ENCODE peak calls at places on chromosomes 16 and 17, in five cellular contexts. Z, U, L, A and B are unnamed samples.

GRCh38 chr16:56202036-56202435 is 10.7 kb downstream of the GNAO1 start:
- DNase-seq in Z (no peak), U (no peak), L (peak; percentile 70), A (no peak), B (no peak)

GRCh38 chr17:59751955-59752413 is 44.5 kb downstream of the VMP1 start:
- DNase-seq in Z (no peak), U (no peak), L (no peak), A (no peak), B (no peak)

GRCh38 chr16:79093554-79093967 is 507.0 kb downstream of the MAF start:
- DNase-seq in Z (no peak), U (no peak), L (no peak), A (peak; percentile 28), B (no peak)

GRCh38 chr17:66152756-66153155 is 39.2 kb downstream of the CEP112 start:
- DNase-seq in Z (no peak), U (no peak), L (no peak), A (no peak), B (no peak)

GRCh38 chr17:76542984-76543383 is 3.1 kb downstream of the PRCD start:
- DNase-seq in Z (no peak), U (no peak), L (peak; percentile 12), A (no peak), B (no peak)

GRCh38 chr16:25151996-25152395 is 40.5 kb downstream of the LCMT1 start:
- DNase-seq in Z (no peak), U (no peak), L (no peak), A (no peak), B (no peak)

GRCh38 chr17:45371414-45372324 is 54.8 kb upstream of the MAP3K14 start:
- DNase-seq in Z (peak; percentile 82), U (peak; percentile 87), L (no peak), A (peak; percentile 83), B (peak; percentile 72)

GRCh38 chr16:20956319-20956718 is 55.7 kb downstream of the LYRM1 start:
- DNase-seq in Z (no peak), U (no peak), L (no peak), A (no peak), B (no peak)

GRCh38 chr17:75526555-75527270 is 1.2 kb downstream of the LLGL2 start:
- DNase-seq in Z (no peak), U (no peak), L (no peak), A (peak; percentile 29), B (no peak)

GRCh38 chr17:72931635-72932034 is 160.9 kb downstream of the SLC39A11 start:
- DNase-seq in Z (no peak), U (no peak), L (no peak), A (no peak), B (no peak)

GRCh38 chr16:12215302-12216105 is 239.0 kb downstream of the SNX29 start:
- DNase-seq in Z (peak; percentile 24), U (peak; percentile 22), L (no peak), A (no peak), B (no peak)

GRCh38 chr16:28012031-28012445 is 51.5 kb downstream of the GSG1L start:
- DNase-seq in Z (no peak), U (no peak), L (no peak), A (no peak), B (peak; percentile 24)

GRCh38 chr17:18319604-18320256 is 4.6 kb downstream of the SMCR8 start:
- DNase-seq in Z (no peak), U (no peak), L (no peak), A (peak; percentile 38), B (no peak)

GRCh38 chr17:74156878-74157277 is 46.6 kb upstream of the RPL38 start:
- DNase-seq in Z (no peak), U (no peak), L (no peak), A (no peak), B (no peak)

GRCh38 chr17:73657473-73658116 is 13.3 kb upstream of the SDK2 start:
- DNase-seq in Z (peak; percentile 45), U (peak; percentile 63), L (no peak), A (peak; percentile 53), B (peak; percentile 40)

GRCh38 chr16:68473358-68474064 is 25.2 kb upstream of the SMPD3 start:
- DNase-seq in Z (no peak), U (no peak), L (no peak), A (no peak), B (no peak)

GRCh38 chr17:45018514-45019176 is 32.8 kb downstream of the DCAKD start:
- DNase-seq in Z (no peak), U (no peak), L (no peak), A (peak; percentile 25), B (peak; percentile 45)

GRCh38 chr17:4945176-4945943 is 3.0 kb downstream of the PFN1 start:
- DNase-seq in Z (no peak), U (no peak), L (peak; percentile 92), A (peak; percentile 81), B (peak; percentile 83)

GRCh38 chr16:68915561-68915960 is 72.2 kb downstream of the TANGO6 start:
- DNase-seq in Z (no peak), U (no peak), L (no peak), A (no peak), B (no peak)

GRCh38 chr17:27667656-27668487 is 36.9 kb downstream of the LGALS9 start:
- DNase-seq in Z (no peak), U (no peak), L (no peak), A (no peak), B (no peak)

GRCh38 chr17:55769625-55770000 is 18.8 kb downstream of the PCTP start:
- DNase-seq in Z (no peak), U (no peak), L (no peak), A (peak; percentile 36), B (no peak)

GRCh38 chr17:33209671-33210070 is 83.4 kb downstream of the ASIC2 start:
- DNase-seq in Z (no peak), U (no peak), L (no peak), A (no peak), B (no peak)

GRCh38 chr16:28133666-28134065 is 70.2 kb upstream of the GSG1L start:
- DNase-seq in Z (no peak), U (no peak), L (no peak), A (no peak), B (no peak)

GRCh38 chr16:52095466-52095865 is 451.5 kb downstream of the TOX3 start:
- DNase-seq in Z (no peak), U (no peak), L (no peak), A (no peak), B (no peak)

GRCh38 chr17:48127371-48128051 is 19.9 kb downstream of the SNX11 start:
- DNase-seq in Z (no peak), U (no peak), L (no peak), A (no peak), B (no peak)

GRCh38 chr16:546909-547770 is 13.1 kb upstream of the PRR35 start:
- DNase-seq in Z (no peak), U (no peak), L (peak; percentile 63), A (peak; percentile 71), B (peak; percentile 95)

GRCh38 chr17:4974064-4974670 is 6.5 kb upstream of the SPAG7 start:
- DNase-seq in Z (no peak), U (no peak), L (no peak), A (no peak), B (no peak)

GRCh38 chr17:42132941-42133340 is 10.3 kb downstream of the HSPB9 start:
- DNase-seq in Z (no peak), U (no peak), L (peak; percentile 47), A (peak; percentile 79), B (no peak)

GRCh38 chr17:2243953-2244352 is 59.6 kb downstream of the SMG6 start:
- DNase-seq in Z (no peak), U (no peak), L (no peak), A (no peak), B (no peak)

GRCh38 chr17:2250140-2251095 is 53.2 kb downstream of the SMG6 start:
- DNase-seq in Z (no peak), U (no peak), L (peak; percentile 57), A (no peak), B (no peak)

GRCh38 chr17:2244545-2245525 is 58.8 kb downstream of the SMG6 start:
- DNase-seq in Z (peak; percentile 64), U (peak; percentile 46), L (peak; percentile 78), A (peak; percentile 86), B (peak; percentile 92)

GRCh38 chr17:2251098-2251497 is 52.5 kb downstream of the SMG6 start:
- DNase-seq in Z (no peak), U (no peak), L (no peak), A (no peak), B (no peak)

GRCh38 chr17:2247005-2247404 is 56.6 kb downstream of the SMG6 start:
- DNase-seq in Z (no peak), U (no peak), L (no peak), A (no peak), B (no peak)
- H3K36me3 ChIP-seq in Z (peaks cover 63% of the 10 kb centered on the region), U (peaks cover 33% of the 10 kb centered on the region), L (peaks cover 15% of the 10 kb centered on the region), A (no peaks in the 10 kb centered on the region), B (no peaks in the 10 kb centered on the region)

DNA sequence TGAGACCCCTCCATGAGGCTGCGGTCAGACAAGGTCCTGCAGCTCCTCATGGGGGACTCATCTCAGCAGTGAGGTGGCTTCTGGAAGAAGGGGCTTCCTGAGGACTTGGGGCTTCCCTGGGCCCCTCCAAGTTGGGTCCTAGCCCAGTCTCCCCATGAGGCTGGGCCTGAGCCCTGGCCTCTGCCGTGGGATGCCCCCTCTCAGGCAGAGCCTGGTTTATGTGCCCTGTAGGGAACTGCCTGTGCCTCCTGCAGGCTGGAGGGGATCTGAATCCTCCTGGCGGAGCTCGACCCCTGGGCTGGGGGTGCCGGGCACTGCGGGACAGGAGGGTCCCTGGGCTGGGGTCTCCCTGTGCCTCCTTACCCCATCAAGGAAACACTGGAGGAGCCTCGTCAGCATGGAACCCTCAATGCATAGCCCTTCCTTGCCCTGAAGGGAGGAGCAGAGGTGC is 45.8 kb downstream of the TNFRSF13B start:
- DNase-seq in Z (no peak), U (no peak), L (peak; percentile 15), A (no peak), B (no peak)
- H3K36me3 ChIP-seq in Z (no peaks in the 10 kb centered on the region), U (no peaks in the 10 kb centered on the region), L (no peaks in the 10 kb centered on the region), A (no peaks in the 10 kb centered on the region), B (no peaks in the 10 kb centered on the region)

DNA sequence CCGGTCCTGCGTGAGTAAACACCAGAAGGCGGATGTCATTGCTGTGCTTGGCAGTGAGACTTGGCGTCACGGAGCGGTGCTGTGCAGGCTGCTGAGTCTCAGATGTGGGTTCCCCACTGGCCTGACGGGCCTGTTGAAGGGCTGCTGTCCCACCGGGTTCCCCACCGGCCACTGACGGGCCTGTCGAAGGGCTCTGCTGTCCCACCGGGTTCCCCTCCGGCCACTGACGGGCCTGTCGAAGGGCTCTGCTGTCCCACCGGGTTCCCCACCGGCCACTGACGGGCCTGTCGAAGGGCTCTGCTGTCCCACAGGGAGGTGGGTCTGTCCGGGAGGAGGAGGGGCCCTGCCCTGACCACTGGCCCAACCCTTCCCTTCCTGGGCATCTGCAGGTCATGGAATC is 2.8 kb downstream of the HGS start:
- DNase-seq in Z (no peak), U (no peak), L (no peak), A (no peak), B (no peak)
- H3K36me3 ChIP-seq in Z (peaks cover 70% of the 10 kb centered on the region), U (peaks cover 76% of the 10 kb centered on the region), L (peaks cover 55% of the 10 kb centered on the region), A (peaks cover 20% of the 10 kb centered on the region), B (no peaks in the 10 kb centered on the region)

DNA sequence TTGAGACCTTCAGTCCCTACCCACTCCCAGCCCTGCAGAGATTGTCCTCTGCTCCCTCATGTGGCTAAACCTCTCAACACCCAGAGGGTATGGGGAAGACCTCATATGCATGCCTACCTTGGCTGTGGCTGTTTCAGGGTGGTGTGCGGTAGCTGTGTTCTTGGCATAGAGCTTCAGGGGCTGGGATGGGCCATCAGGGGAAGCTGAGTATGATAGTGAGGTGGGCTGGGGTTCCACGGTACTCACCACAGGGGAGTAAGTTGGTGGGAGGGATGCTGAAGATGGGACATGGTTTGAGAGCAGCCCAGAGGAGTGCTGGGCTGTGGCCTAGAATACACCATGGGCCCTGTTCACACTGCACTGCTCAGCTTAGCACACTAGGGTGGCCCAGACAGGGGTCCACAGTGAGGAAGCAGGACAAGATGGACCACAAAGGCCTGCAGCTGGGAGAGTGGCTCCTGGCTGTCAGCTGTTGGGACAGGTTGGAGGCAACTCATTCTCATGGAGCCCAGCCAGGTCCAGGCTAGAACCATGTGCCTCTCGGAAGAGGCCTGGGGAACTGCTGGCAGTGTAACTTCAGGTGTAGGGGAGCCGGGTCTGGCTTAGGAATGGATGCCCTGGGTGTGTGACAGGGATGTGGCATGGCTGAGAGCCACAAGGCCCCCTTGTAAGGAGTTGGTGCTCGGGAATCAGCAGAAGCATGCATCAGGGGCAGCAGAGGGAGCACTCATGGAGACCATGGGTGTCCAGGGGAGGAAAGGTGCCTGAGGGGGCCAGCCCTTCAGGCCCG is 3.1 kb downstream of the MFAP4 start:
- DNase-seq in Z (no peak), U (no peak), L (no peak), A (no peak), B (no peak)
- H3K36me3 ChIP-seq in Z (peaks cover 68% of the 10 kb centered on the region), U (peaks cover 74% of the 10 kb centered on the region), L (peaks cover 10% of the 10 kb centered on the region), A (peaks cover 13% of the 10 kb centered on the region), B (no peaks in the 10 kb centered on the region)